ENCODE peak calls at places on chromosomes 5 and 9, in six cellular contexts. D is GM23248; T is HCT116; J is psoas muscle; Q is upper lobe of right lung; C is CD8-positive, alpha-beta T cell. E is an unnamed sample. For H3K4me1, the result is how much of the 10 kb centered on the place peaks cover.

GRCh38 chr5:78636682-78637081 is 11.9 kb downstream of the LHFPL2 start:
- DNase-seq in T (no peak), Q (no peak), J (no peak), D (no peak), C (no peak), E (no peak)

GRCh38 chr9:96522371-96522770 is 72.4 kb downstream of the HABP4 start:
- DNase-seq in D (no peak), T (no peak), C (no peak), J (no peak), Q (no peak), E (no peak)

GRCh38 chr5:134864707-134865106 is 9.5 kb upstream of the TXNDC15 start:
- DNase-seq in T (no peak), D (no peak), J (no peak), Q (peak), C (no peak), E (no peak)

GRCh38 chr9:22548625-22549024 is 102.0 kb downstream of the DMRTA1 start:
- DNase-seq in T (no peak), Q (no peak), D (no peak), C (no peak), J (no peak), E (no peak)

GRCh38 chr5:19855929-19856328 is 132.1 kb downstream of the CDH18 start:
- DNase-seq in T (no peak), Q (no peak), J (no peak), D (peak), C (no peak), E (no peak)

GRCh38 chr9:105401651-105402050 is 46.2 kb upstream of the FSD1L start:
- DNase-seq in C (no peak), D (peak), T (no peak), J (no peak), Q (no peak), E (no peak)

GRCh38 chr9:113712053-113712452 is 164.1 kb upstream of the ZNF618 start:
- DNase-seq in D (peak), Q (no peak), C (no peak), J (no peak), T (no peak), E (no peak)

GRCh38 chr9:111952559-111952958 is 55.9 kb downstream of the UGCG start:
- DNase-seq in T (no peak), J (no peak), C (no peak), Q (no peak), D (peak), E (no peak)

GRCh38 chr5:68252678-68253520 is 37.3 kb downstream of the PIK3R1 start:
- DNase-seq in D (peak), J (peak), T (peak), C (peak), Q (no peak), E (no peak)

GRCh38 chr9:124652203-124652992 is 118.7 kb downstream of the NR6A1 start:
- DNase-seq in J (no peak), T (no peak), D (peak), C (no peak), Q (no peak), E (no peak)

GRCh38 chr5:99879791-99880511 is 655.2 kb upstream of the FAM174A start:
- DNase-seq in T (no peak), D (no peak), J (no peak), Q (peak), C (no peak), E (no peak)

GRCh38 chr5:72366324-72366976 is 46.3 kb downstream of the PTCD2 start:
- DNase-seq in C (peak), T (peak), J (no peak), D (peak), Q (no peak), E (no peak)

GRCh38 chr5:171207256-171207866 is 101.7 kb upstream of the TLX3 start:
- DNase-seq in T (peak), Q (no peak), C (peak), J (no peak), D (peak), E (no peak)

GRCh38 chr9:127308559-127309429 is 44.2 kb downstream of the GARNL3 start:
- DNase-seq in T (no peak), Q (no peak), J (no peak), D (peak), C (no peak), E (no peak)

GRCh38 chr5:1746371-1747078 is 53.1 kb downstream of the MRPL36 start:
- DNase-seq in Q (peak), J (peak), D (no peak), C (no peak), T (no peak), E (no peak)

GRCh38 chr5:34606101-34606500 is 50.0 kb upstream of the RAI14 start:
- DNase-seq in Q (no peak), T (no peak), C (no peak), D (no peak), J (no peak), E (no peak)

GRCh38 chr9:114902773-114903589 is 27.4 kb downstream of the TNFSF8 start:
- DNase-seq in D (peak), C (no peak), T (no peak), J (no peak), Q (no peak), E (peak)

GRCh38 chr5:13408616-13409015 is 535.9 kb downstream of the DNAH5 start:
- DNase-seq in T (no peak), Q (no peak), D (peak), C (no peak), J (no peak), E (no peak)

GRCh38 chr5:93107141-93107540 is 473.9 kb downstream of the NR2F1-AS1 start:
- DNase-seq in C (no peak), J (no peak), T (no peak), D (no peak), Q (no peak), E (no peak)

GRCh38 chr9:34572628-34573027 is 16.9 kb downstream of the CNTFR start:
- DNase-seq in Q (no peak), J (no peak), C (no peak), D (no peak), T (no peak), E (no peak)

GRCh38 chr9:109171926-109172325 is 4.9 kb upstream of the FRRS1L start:
- DNase-seq in D (peak), Q (no peak), C (no peak), J (no peak), T (no peak), E (no peak)

GRCh38 chr9:7129391-7129790 is 371.6 kb downstream of the KDM4C start:
- DNase-seq in D (no peak), J (no peak), C (no peak), T (no peak), Q (no peak), E (no peak)

GRCh38 chr9:88076286-88077070 is 61.8 kb downstream of the SPATA31C2 start:
- DNase-seq in J (peak), Q (peak), D (peak), C (peak), T (peak), E (no peak)

GRCh38 chr5:178421128-178421527 is 169.1 kb downstream of the COL23A1 start:
- DNase-seq in C (no peak), D (no peak), T (no peak), J (no peak), Q (no peak), E (no peak)

GRCh38 chr9:87675466-87675865 is 50.5 kb upstream of the CTSL start:
- DNase-seq in T (no peak), C (no peak), Q (no peak), J (no peak), D (no peak), E (no peak)

GRCh38 chr5:73654861-73655318 is 28.9 kb downstream of the ARHGEF28 start:
- DNase-seq in J (no peak), D (no peak), T (no peak), Q (no peak), C (no peak), E (no peak)

GRCh38 chr9:132837501-132838268 is 40.4 kb downstream of the AK8 start:
- DNase-seq in T (no peak), Q (peak), J (no peak), D (no peak), C (no peak), E (no peak)

GRCh38 chr5:96214442-96215197 is 218.4 kb downstream of the PCSK1 start:
- DNase-seq in J (no peak), C (no peak), T (no peak), Q (no peak), D (no peak), E (no peak)

GRCh38 chr5:96207420-96207819 is 225.6 kb downstream of the PCSK1 start:
- DNase-seq in D (peak), T (no peak), C (no peak), J (no peak), Q (no peak), E (no peak)

GRCh38 chr5:96209829-96210228 is 223.2 kb downstream of the PCSK1 start:
- DNase-seq in J (no peak), D (peak), C (no peak), Q (no peak), T (no peak), E (no peak)
- H3K4me1 ChIP-seq in J (under half), D (under half), C (under half), Q (under half), T (under half), E (under half)

GRCh38 chr9:38388283-38389223 is 3.9 kb upstream of the ALDH1B1 start:
- DNase-seq in T (no peak), D (peak), J (no peak), Q (no peak), C (no peak), E (no peak)
- H3K4me1 ChIP-seq in T (under half), D (under half), J (under half), Q (under half), C (under half), E (under half)

GRCh38 chr5:41848983-41849382 is 21.2 kb downstream of the OXCT1 start:
- DNase-seq in C (no peak), J (no peak), Q (no peak), T (no peak), D (no peak), E (no peak)

GRCh38 chr5:41852293-41852692 is 17.9 kb downstream of the OXCT1 start:
- DNase-seq in Q (no peak), D (no peak), J (no peak), C (no peak), T (no peak), E (no peak)

GRCh38 chr5:41856644-41857491 is 13.4 kb downstream of the OXCT1 start:
- DNase-seq in C (peak), J (no peak), D (peak), T (peak), Q (no peak), E (no peak)

DNA sequence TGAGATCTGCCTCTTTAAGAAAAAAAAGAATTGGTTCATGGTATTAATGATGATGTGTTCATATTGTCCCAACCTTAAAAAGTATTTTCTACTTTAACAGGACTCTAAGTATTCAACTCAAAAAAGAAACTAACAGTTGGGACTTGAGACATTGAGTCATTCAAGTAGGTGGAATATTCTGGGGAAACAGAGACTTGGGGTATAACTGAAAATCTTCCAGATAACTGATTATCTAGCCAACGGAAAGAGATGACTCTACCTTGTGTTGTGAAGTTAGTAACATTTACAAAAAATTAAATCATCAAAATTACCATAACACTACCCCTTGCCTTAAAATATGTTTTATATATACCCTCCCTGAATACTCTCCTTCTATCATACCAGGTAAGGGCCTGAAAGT is 19.1 kb downstream of the OXCT1 start:
- DNase-seq in T (no peak), C (no peak), Q (no peak), D (no peak), J (no peak), E (no peak)
- H3K4me1 ChIP-seq in T (under half), C (under half), Q (under half), D (under half), J (under half), E (under half)

GRCh38 chr9:135901826-135902225 is 5.5 kb downstream of the CAMSAP1 start:
- DNase-seq in T (no peak), Q (peak), C (no peak), J (no peak), D (no peak), E (no peak)

GRCh38 chr9:135904121-135904520 is 3.2 kb downstream of the CAMSAP1 start:
- DNase-seq in C (no peak), Q (peak), J (no peak), D (no peak), T (no peak), E (no peak)

GRCh38 chr9:135902655-135903357 is 4.5 kb downstream of the CAMSAP1 start:
- DNase-seq in T (no peak), Q (peak), D (no peak), J (no peak), C (no peak), E (no peak)

GRCh38 chr9:135901036-135901758 is 6.1 kb downstream of the CAMSAP1 start:
- DNase-seq in Q (peak), T (no peak), D (no peak), C (no peak), J (no peak), E (no peak)

GRCh38 chr9:135903358-135903656 is 4.0 kb downstream of the CAMSAP1 start:
- DNase-seq in Q (peak), T (no peak), C (no peak), J (no peak), D (no peak), E (no peak)
- H3K4me1 ChIP-seq in Q (under half), T (under half), C (under half), J (under half), D (under half), E (under half)

GRCh38 chr5:53358794-53359193 is 121.6 kb upstream of the FST start:
- DNase-seq in C (no peak), Q (no peak), J (no peak), D (no peak), T (no peak), E (no peak)
- H3K4me1 ChIP-seq in C (under half), Q (under half), J (under half), D (half or more), T (under half), E (under half)

GRCh38 chr9:91155181-91155580 is 206.5 kb downstream of the AUH start:
- DNase-seq in J (no peak), Q (no peak), D (no peak), T (no peak), C (no peak), E (no peak)
- H3K4me1 ChIP-seq in J (under half), Q (under half), D (under half), T (under half), C (under half), E (under half)

DNA sequence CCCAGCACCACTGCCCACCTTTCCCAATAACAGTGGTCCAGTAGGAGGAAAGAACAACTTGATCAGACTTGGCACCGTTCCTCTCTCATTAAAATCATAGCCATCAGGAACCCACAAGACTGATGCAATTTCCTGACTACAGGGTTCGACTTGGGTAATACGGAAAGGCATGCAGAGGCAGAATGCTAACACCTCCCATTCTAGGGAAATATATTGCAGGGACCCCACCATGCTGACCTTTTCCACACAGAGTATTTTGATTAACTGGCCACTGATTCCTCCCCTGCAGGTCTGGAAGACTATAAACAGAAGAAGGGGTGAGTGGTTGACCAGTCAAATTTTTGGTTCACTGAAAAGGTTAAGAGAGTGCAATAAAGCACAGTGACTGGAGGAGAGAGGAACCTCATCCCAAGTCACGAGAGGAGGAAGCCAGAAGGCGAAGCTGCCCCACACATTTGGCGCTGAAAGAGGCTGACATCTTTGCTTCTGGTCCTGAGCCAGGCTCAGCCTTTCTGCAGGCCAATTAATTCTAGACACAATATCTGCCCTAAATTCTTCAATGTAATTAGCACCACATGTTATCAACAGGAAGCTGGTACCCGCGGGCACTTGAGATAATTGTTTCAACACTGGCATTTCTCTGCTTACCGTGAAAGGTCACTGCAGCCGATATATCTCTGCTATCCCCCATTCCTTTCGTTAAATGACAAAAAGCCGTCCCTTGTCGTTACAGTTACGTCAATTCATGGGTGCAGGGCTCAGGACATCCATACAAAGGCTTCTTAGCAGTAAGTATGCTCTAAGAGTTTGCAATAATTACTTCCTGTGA is 64.7 kb upstream of the SPOCK1 start:
- DNase-seq in J (no peak), Q (no peak), D (peak), T (no peak), C (no peak), E (no peak)
- H3K4me1 ChIP-seq in J (under half), Q (under half), D (half or more), T (under half), C (under half), E (under half)

DNA sequence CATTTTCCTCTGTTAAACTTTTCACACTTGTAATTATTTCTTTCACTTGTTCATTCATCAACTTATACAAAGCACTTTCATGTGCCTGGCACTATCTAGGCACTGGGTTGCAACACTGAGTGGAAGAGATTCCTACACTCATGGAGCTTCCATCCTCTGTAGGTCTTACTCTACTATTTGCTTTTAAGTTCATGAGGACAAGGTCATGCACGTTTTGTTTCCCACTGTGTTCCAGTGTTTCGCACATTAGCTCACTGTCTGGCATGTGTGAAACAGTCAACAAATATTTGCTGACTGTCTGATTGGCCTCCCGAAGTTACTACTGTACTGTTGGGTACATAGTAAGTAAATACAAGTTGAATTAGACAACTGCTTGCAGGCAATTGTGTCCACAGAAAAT is 87.9 kb upstream of the IFNK start:
- DNase-seq in T (no peak), J (no peak), D (no peak), C (no peak), Q (no peak), E (no peak)
- H3K4me1 ChIP-seq in T (under half), J (under half), D (under half), C (under half), Q (under half), E (under half)

GRCh38 chr5:126970517-126971017 is 59.8 kb downstream of the MARCHF3 start:
- DNase-seq in D (peak), T (no peak), C (no peak), Q (no peak), J (no peak), E (no peak)
- H3K4me1 ChIP-seq in D (under half), T (under half), C (under half), Q (under half), J (under half), E (under half)

DNA sequence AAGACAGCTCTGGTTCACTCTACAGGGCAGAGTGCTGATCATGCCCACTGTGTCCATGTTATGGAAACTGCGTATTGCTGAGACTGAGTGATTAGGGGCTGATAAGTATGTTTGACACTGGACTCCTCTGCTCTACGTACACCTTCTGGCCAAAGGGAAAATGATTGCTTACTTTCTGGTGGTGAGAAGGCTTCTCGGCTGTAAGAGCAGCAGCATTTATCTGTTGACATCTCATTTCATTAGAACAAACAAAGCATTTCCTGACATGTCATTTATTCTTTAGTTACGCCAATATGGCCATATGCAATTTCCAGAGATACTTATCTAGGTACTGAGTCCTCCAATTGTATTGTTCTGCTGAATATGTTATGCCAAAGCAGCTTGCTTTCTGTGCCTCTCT is 5.6 kb downstream of the FAXDC2 start:
- DNase-seq in Q (no peak), C (no peak), J (no peak), T (no peak), D (no peak), E (no peak)
- H3K4me1 ChIP-seq in Q (under half), C (under half), J (under half), T (under half), D (under half), E (under half)

E was measured in effector memory CD4-positive, alpha-beta T cell.